ENCODE peak calls at places on chromosomes 5 and 9, in six cellular contexts. B, U, J, K, F and C are unnamed samples.

GRCh38 chr9:82645591-82645990 is 417.4 kb downstream of the RASEF start:
- DNase-seq in F (no peak), U (no peak), K (peak), B (no peak), J (no peak), C (no peak)

GRCh38 chr5:150780180-150780692 is 1.7 kb downstream of the SMIM3 start:
- DNase-seq in J (peak), B (peak), F (no peak), U (no peak), K (peak), C (no peak)

GRCh38 chr5:64486163-64486562 is 19.7 kb upstream of the RGS7BP start:
- DNase-seq in F (no peak), J (no peak), K (no peak), B (no peak), U (no peak), C (no peak)

GRCh38 chr5:127950707-127951356 is 132.7 kb upstream of the SLC12A2 start:
- DNase-seq in F (no peak), J (no peak), U (no peak), K (peak), B (peak), C (no peak)

GRCh38 chr9:99725852-99726251 is 95.8 kb upstream of the NR4A3 start:
- DNase-seq in B (no peak), K (no peak), J (no peak), F (no peak), U (no peak), C (no peak)

GRCh38 chr9:78470741-78471140 is 173.8 kb downstream of the PSAT1 start:
- DNase-seq in B (no peak), K (no peak), J (no peak), U (no peak), F (no peak), C (no peak)

GRCh38 chr9:108665856-108666784 is 189.7 kb downstream of the ACTL7B start:
- DNase-seq in F (no peak), J (peak), K (no peak), B (peak), U (no peak), C (no peak)

GRCh38 chr9:88488166-88488565 is 46.8 kb upstream of the NXNL2 start:
- DNase-seq in J (no peak), B (no peak), F (no peak), U (no peak), K (no peak), C (no peak)

GRCh38 chr5:14364096-14364495 is 217.5 kb upstream of the OTULINL start:
- DNase-seq in B (no peak), U (no peak), K (peak), F (no peak), J (no peak), C (no peak)

GRCh38 chr5:174744896-174745295 is 20.5 kb downstream of the MSX2 start:
- DNase-seq in J (no peak), U (no peak), B (no peak), K (no peak), F (no peak), C (no peak)

GRCh38 chr5:78129632-78130031 is 164.9 kb downstream of the AP3B1 start:
- DNase-seq in K (no peak), U (no peak), F (no peak), J (no peak), B (no peak), C (no peak)

GRCh38 chr5:89034588-89034987 is 151.6 kb upstream of the MEF2C start:
- DNase-seq in U (no peak), F (no peak), B (peak), J (peak), K (peak), C (no peak)

GRCh38 chr9:104772707-104773106 is 8.8 kb downstream of the NIPSNAP3B start:
- DNase-seq in F (no peak), K (no peak), B (no peak), J (no peak), U (no peak), C (no peak)

GRCh38 chr9:12640021-12640587 is 53.1 kb upstream of the TYRP1 start:
- DNase-seq in K (peak), B (peak), J (peak), F (peak), U (no peak), C (peak)

GRCh38 chr5:180792287-180792964 is 10.2 kb downstream of the MGAT1 start:
- DNase-seq in F (no peak), J (no peak), B (no peak), K (no peak), U (no peak), C (no peak)

GRCh38 chr9:16726718-16727451 is 143.6 kb downstream of the BNC2 start:
- DNase-seq in K (peak), J (peak), B (peak), U (peak), F (peak), C (peak)

GRCh38 chr5:31809037-31809910 is 170.3 kb downstream of the PDZD2 start:
- DNase-seq in U (peak), B (peak), J (peak), K (peak), F (peak), C (peak)

GRCh38 chr5:65041296-65042158 is 272.8 kb downstream of the CWC27 start:
- DNase-seq in K (no peak), J (no peak), B (peak), F (no peak), U (no peak), C (no peak)

GRCh38 chr5:39437469-39437868 is 12.7 kb upstream of the DAB2 start:
- DNase-seq in J (no peak), K (no peak), F (no peak), B (no peak), U (no peak), C (peak)

GRCh38 chr9:133968966-133969617 is 23.0 kb downstream of the VAV2 start:
- DNase-seq in U (no peak), B (no peak), J (no peak), F (no peak), K (no peak), C (no peak)

GRCh38 chr5:159459951-159460538 is 129.8 kb upstream of the IL12B start:
- DNase-seq in K (peak), F (no peak), J (no peak), B (peak), U (no peak), C (no peak)

GRCh38 chr5:132102101-132102701 is 28.6 kb downstream of the CSF2 start:
- DNase-seq in F (no peak), U (no peak), B (no peak), K (no peak), J (no peak), C (no peak)

GRCh38 chr9:104907278-104907951 is 20.5 kb downstream of the ABCA1 start:
- DNase-seq in F (no peak), U (no peak), J (no peak), B (peak), K (peak), C (no peak)

GRCh38 chr9:19533373-19533772 is 124.6 kb downstream of the ACER2 start:
- DNase-seq in F (no peak), J (no peak), B (peak), K (peak), U (no peak), C (no peak)

GRCh38 chr9:129320575-129321311 is 142.7 kb upstream of the IER5L start:
- DNase-seq in K (peak), U (peak), F (no peak), J (peak), B (peak), C (peak)

GRCh38 chr5:9820696-9821449 is 190.7 kb upstream of the TAS2R1 start:
- DNase-seq in K (no peak), F (no peak), B (peak), J (no peak), U (no peak), C (no peak)

GRCh38 chr5:67815455-67816391 is 399.8 kb upstream of the PIK3R1 start:
- DNase-seq in B (no peak), F (no peak), J (no peak), U (no peak), K (no peak), C (no peak)

GRCh38 chr9:119596703-119597102 is 227.5 kb upstream of the BRINP1 start:
- DNase-seq in U (no peak), B (no peak), K (no peak), F (no peak), J (no peak), C (no peak)

GRCh38 chr5:65837139-65837538 is 89.2 kb upstream of the ERBIN start:
- DNase-seq in K (peak), B (peak), J (no peak), U (no peak), F (no peak), C (no peak)

GRCh38 chr9:88011005-88011766 is 36.9 kb upstream of the CDK20 start:
- DNase-seq in J (no peak), B (peak), F (no peak), U (no peak), K (peak), C (peak)

GRCh38 chr9:759983-760715 is 81.3 kb upstream of the DMRT1 start:
- DNase-seq in U (no peak), K (no peak), J (no peak), F (no peak), B (no peak), C (no peak)

GRCh38 chr5:170579623-170580022 is 75.8 kb downstream of the KCNIP1 start:
- DNase-seq in B (no peak), U (no peak), F (peak), J (no peak), K (no peak), C (peak)

GRCh38 chr5:17620627-17621026 is 10.4 kb downstream of the TAF11L12 start:
- DNase-seq in B (no peak), F (no peak), U (peak), J (no peak), K (no peak), C (peak)

GRCh38 chr9:79300153-79300552 is 271.6 kb upstream of the TLE4 start:
- DNase-seq in B (no peak), U (no peak), F (no peak), J (no peak), K (no peak), C (no peak)

GRCh38 chr5:67246546-67246945 is 49.9 kb upstream of the CD180 start:
- DNase-seq in J (no peak), U (no peak), F (no peak), K (no peak), B (no peak), C (no peak)

GRCh38 chr5:54753034-54753433 is 232.4 kb downstream of the ESM1 start:
- DNase-seq in B (peak), U (no peak), J (no peak), F (no peak), K (peak), C (no peak)

GRCh38 chr9:93254806-93255519 is 71.0 kb downstream of the WNK2 start:
- DNase-seq in F (no peak), B (no peak), U (peak), K (no peak), J (no peak), C (no peak)

GRCh38 chr9:117286245-117286644 is 128.6 kb downstream of the ASTN2 start:
- DNase-seq in K (no peak), J (no peak), F (no peak), U (no peak), B (no peak), C (no peak)

GRCh38 chr9:133118568-133118967 is 2.5 kb downstream of the RALGDS start:
- DNase-seq in U (no peak), J (no peak), K (no peak), F (no peak), B (no peak), C (no peak)

GRCh38 chr5:372911-373709 is 51.6 kb downstream of the AHRR start:
- DNase-seq in F (no peak), U (peak), J (no peak), B (no peak), K (peak), C (no peak)

DNA sequence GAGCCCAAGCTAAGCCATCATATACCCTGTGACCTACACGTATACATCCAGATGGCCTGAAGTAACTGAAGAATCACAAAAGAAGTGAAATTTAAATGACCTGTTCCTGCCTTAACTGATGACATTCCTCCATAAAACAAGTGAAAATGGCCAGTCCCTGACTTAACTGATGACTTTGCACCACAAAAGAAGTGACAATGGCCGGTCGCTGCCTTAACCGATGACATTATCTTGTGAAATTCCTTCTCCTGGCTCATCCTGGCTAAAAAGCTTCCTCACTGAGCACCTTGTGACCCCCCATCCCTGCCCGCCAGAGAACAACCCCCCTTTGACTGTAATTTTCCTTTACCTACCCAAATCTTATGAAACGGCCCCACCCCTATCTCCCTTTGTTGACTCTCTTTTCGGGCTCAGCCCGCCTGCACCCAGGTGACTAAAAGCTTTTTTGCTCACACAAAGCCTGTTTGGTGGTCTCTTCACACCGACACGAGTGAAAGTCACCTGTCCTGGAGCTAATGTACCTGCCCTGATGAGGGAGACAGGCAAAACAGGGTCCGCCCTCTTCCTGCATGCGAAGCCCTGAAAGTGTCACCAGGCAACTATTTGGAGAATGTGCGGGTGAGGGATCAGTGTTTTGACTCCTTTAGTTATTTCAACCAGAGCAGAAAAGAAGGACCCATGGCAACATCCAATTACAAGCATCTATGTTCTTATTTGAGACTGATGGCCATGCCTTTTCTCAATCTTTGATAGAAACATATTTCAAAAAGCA is 266.1 kb downstream of the SMARCA2 start:
- DNase-seq in U (peak), J (peak), B (peak), K (peak), F (peak), C (peak)
- H3K4ac ChIP-seq in U (no peak), J (no peak), B (no peak), K (no peak), F (no peak), C (peak)

DNA sequence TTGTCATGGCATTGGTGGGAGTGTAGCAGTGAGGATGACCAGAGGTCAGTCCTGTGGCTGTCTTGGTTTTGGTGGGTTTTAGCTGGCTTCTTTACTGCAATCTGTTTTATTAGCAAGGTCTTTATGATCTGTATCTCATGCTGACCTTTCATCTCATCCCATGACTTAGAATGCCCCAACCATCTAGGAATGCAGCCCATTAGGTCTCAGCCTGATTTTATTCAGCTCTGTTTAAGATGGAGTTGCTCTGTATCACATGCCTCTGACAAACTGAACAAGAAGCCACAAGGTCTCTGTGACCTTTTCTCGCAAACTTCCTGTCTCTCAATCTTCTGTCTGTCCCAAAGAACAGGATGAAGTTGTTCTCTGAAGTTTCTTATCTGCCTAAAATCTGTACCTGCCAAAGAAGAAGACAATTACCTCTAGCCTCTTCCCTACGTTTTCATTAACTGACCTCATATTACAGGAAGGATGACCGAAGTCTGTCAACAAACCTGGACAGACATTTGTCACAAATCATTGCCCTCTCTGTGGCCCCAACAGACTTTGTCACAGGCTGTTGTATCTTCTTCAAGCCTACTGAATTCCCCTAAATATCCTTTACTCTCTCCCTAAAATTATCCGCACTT is 284.2 kb upstream of the SEMA6A start:
- DNase-seq in F (no peak), U (no peak), B (no peak), K (peak), J (no peak), C (peak)
- H2BK5ac ChIP-seq in F (no peak), U (no peak), B (no peak), K (no peak), J (peak), C (peak)

GRCh38 chr5:116736671-116737070 is 162.0 kb upstream of the SEMA6A start:
- DNase-seq in B (no peak), F (no peak), K (no peak), J (no peak), U (no peak), C (no peak)

GRCh38 chr5:116732591-116732990 is 158.0 kb upstream of the SEMA6A start:
- DNase-seq in U (no peak), J (no peak), K (no peak), B (no peak), F (no peak), C (peak)

GRCh38 chr5:116734717-116735072 is 160.1 kb upstream of the SEMA6A start:
- DNase-seq in J (no peak), B (no peak), F (no peak), U (no peak), K (no peak), C (no peak)

GRCh38 chr5:116731432-116731831 is 156.8 kb upstream of the SEMA6A start:
- DNase-seq in U (no peak), B (no peak), K (no peak), F (no peak), J (peak), C (no peak)

DNA sequence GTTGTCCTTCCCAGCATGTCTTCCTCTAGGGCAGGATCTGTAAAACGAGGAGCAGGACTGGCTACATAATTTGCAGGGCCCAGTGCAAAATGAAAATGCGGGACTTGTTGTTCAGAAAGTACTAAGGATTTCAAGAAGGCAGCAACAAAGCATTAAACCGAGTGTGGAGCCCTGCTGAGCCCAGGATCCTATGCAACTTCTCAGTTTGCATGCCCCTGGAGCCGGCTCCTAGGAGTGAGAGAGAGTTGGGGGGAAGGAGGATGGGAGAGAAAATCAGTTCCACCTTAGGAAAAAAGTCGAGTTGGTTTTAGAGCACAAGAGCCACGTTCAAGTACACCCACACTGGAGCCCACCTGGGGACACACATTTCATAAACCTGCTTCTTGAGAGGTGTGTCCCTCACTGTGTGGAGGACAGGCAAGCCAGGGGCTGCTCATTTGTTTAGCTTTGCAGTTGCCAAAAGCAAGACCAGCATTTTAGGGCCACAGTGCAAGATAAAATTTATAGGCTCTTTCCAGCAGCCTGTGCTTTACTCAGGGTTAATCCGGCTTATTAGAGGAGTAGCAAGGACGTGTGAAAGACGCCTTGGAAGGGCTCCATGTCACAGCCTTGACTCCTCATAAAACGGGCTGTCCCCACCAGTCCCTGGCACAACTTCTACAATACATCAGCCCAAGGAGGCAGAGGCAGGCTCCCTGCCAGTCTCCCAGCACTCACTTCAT is 159.5 kb upstream of the SEMA6A start:
- DNase-seq in J (no peak), K (no peak), U (no peak), B (no peak), F (no peak), C (peak)
- H3K4ac ChIP-seq in J (no peak), K (no peak), U (no peak), B (no peak), F (no peak), C (peak)

GRCh38 chr9:77176686-77177142 is 620 bp upstream of the VPS13A start:
- DNase-seq in F (no peak), K (no peak), B (no peak), J (no peak), U (no peak), C (no peak)
- H2BK5ac ChIP-seq in F (no peak), K (no peak), B (peak), J (no peak), U (no peak), C (no peak)

DNA sequence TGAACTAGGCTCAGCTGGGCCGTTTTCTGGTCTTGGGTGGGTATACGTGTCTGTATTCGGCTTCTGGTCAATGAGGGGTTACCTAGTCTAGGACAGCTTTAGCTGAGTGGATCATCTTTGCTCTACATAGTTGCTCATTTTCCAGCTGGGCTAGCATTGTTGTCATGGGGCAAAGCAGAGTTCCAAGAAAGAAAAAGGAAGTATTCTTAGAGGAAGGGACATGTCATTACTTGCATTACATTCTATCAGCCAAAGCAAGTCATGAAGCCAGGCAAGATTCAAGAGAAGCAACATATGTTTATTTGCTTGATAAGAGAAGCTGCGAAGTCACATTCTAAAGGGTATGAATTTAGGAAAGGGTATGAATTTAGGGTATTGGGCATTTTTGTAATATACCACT is 396.5 kb downstream of the ZNF608 start:
- DNase-seq in K (no peak), J (no peak), U (no peak), B (no peak), F (no peak), C (no peak)
- H3K4ac ChIP-seq in K (no peak), J (no peak), U (no peak), B (no peak), F (no peak), C (no peak)

GRCh38 chr9:127180457-127181314 is 58.3 kb upstream of the ANGPTL2 start:
- DNase-seq in U (peak), K (no peak), B (no peak), J (no peak), F (no peak), C (no peak)
- H2BK5ac ChIP-seq in U (no peak), K (no peak), B (no peak), J (no peak), F (peak), C (no peak)

GRCh38 chr5:141839015-141839513 is 39.1 kb downstream of the PCDH1 start:
- DNase-seq in F (no peak), B (no peak), K (no peak), U (peak), J (no peak), C (peak)
- H3K4ac ChIP-seq in F (no peak), B (peak), K (no peak), U (no peak), J (no peak), C (no peak)

GRCh38 chr9:131239307-131239975 is 36.9 kb downstream of the FAM78A start:
- DNase-seq in K (no peak), J (no peak), B (no peak), F (no peak), U (no peak), C (no peak)
- H2BK5ac ChIP-seq in K (no peak), J (no peak), B (no peak), F (peak), U (no peak), C (no peak)